ENCODE peak calls at places on chromosomes 12 and 14, in five cellular contexts. C is HCT116, O is GM23338, X is PC-3, W is OCI-LY7. U is an unnamed sample.

GRCh38 chr14:22572562-22573058 is 16.4 kb downstream of the DAD1 start:
- DNase-seq in X (peak; percentile 25), O (no peak), W (no peak), C (no peak), U (no peak)

GRCh38 chr12:14716848-14717444 is 20.5 kb upstream of the GUCY2C start:
- DNase-seq in C (peak; percentile 13), O (peak; percentile 86), X (peak; percentile 56), W (peak; percentile 73), U (peak; percentile 36)

GRCh38 chr14:89625208-89625987 is 208.4 kb upstream of the FOXN3 start:
- DNase-seq in W (no peak), C (no peak), X (no peak), O (no peak), U (no peak)

GRCh38 chr14:51210594-51210993 is 29.5 kb upstream of the TMX1 start:
- DNase-seq in X (no peak), W (no peak), C (no peak), O (no peak), U (no peak)

GRCh38 chr14:35121026-35121886 is 534 bp downstream of the PPP2R3C start:
- DNase-seq in O (no peak), C (no peak), X (no peak), W (no peak), U (no peak)

GRCh38 chr14:100193417-100194357 is 34.2 kb upstream of the DEGS2 start:
- DNase-seq in O (no peak), X (no peak), C (no peak), W (peak; percentile 24), U (no peak)

GRCh38 chr12:63985456-63985855 is 141.0 kb downstream of the SRGAP1 start:
- DNase-seq in X (no peak), W (no peak), O (no peak), C (no peak), U (no peak)

GRCh38 chr12:83958997-83959396 is 953.6 kb downstream of the SLC6A15 start:
- DNase-seq in O (no peak), W (no peak), C (no peak), X (peak; percentile 75), U (no peak)

GRCh38 chr12:69966839-69967238 is 141.8 kb downstream of the MYRFL start:
- DNase-seq in C (peak; percentile 18), X (peak; percentile 92), O (no peak), W (no peak), U (no peak)

GRCh38 chr12:96048392-96048969 is 13.1 kb upstream of the LTA4H start:
- DNase-seq in O (no peak), X (peak; percentile 91), C (no peak), W (no peak), U (no peak)

GRCh38 chr14:61388173-61388975 is 67.0 kb downstream of the PRKCH start:
- DNase-seq in W (no peak), O (no peak), C (peak; percentile 26), X (peak; percentile 90), U (no peak)

GRCh38 chr14:63475761-63476160 is 67.4 kb downstream of the PPP2R5E start:
- DNase-seq in X (no peak), C (no peak), O (no peak), W (no peak), U (no peak)

GRCh38 chr14:66709292-66709691 is 201.3 kb downstream of the GPHN start:
- DNase-seq in X (peak; percentile 3), O (no peak), W (no peak), C (peak; percentile 21), U (no peak)

GRCh38 chr12:94092516-94093241 is 55.7 kb upstream of the PLXNC1 start:
- DNase-seq in W (no peak), C (no peak), X (peak; percentile 92), O (no peak), U (no peak)

GRCh38 chr12:104458645-104459555 is 2.2 kb downstream of the CHST11 start:
- DNase-seq in C (no peak), X (no peak), W (no peak), O (peak; percentile 46), U (peak; percentile 81)

GRCh38 chr14:55416866-55417265 is 5.2 kb upstream of the ATG14 start:
- DNase-seq in O (peak; percentile 80), C (peak; percentile 53), X (peak; percentile 82), W (peak; percentile 24), U (peak; percentile 48)

GRCh38 chr14:82398313-82398712 is 864.7 kb upstream of the SEL1L start:
- DNase-seq in X (no peak), W (no peak), C (no peak), O (no peak), U (no peak)

GRCh38 chr12:62190921-62191746 is 69.1 kb upstream of the USP15 start:
- DNase-seq in C (no peak), X (no peak), O (peak; percentile 66), W (no peak), U (no peak)

GRCh38 chr12:50251619-50252300 is 31.6 kb downstream of the LIMA1 start:
- DNase-seq in O (no peak), W (no peak), C (no peak), X (peak; percentile 86), U (no peak)

GRCh38 chr12:5592313-5592712 is 160.4 kb downstream of the NTF3 start:
- DNase-seq in C (no peak), X (no peak), O (no peak), W (no peak), U (no peak)

GRCh38 chr14:30876692-30877091 is 2.3 kb downstream of the COCH start:
- DNase-seq in X (no peak), W (no peak), C (no peak), O (no peak), U (no peak)

GRCh38 chr12:5556946-5557673 is 125.2 kb downstream of the NTF3 start:
- DNase-seq in O (no peak), X (no peak), C (no peak), W (no peak), U (no peak)

GRCh38 chr12:100058482-100059029 is 73.8 kb upstream of the ANKS1B start:
- DNase-seq in X (peak; percentile 68), O (no peak), C (no peak), W (no peak), U (no peak)

GRCh38 chr12:52530366-52530765 is 10.2 kb upstream of the KRT5 start:
- DNase-seq in X (no peak), W (no peak), C (no peak), O (no peak), U (no peak)

GRCh38 chr14:62133776-62134175 is 371.6 kb downstream of the SNAPC1 start:
- DNase-seq in X (no peak), C (no peak), W (no peak), O (no peak), U (no peak)

GRCh38 chr12:100268835-100269564 is 2.0 kb downstream of the SCYL2 start:
- DNase-seq in W (no peak), X (peak; percentile 8), O (peak; percentile 24), C (no peak), U (no peak)

GRCh38 chr14:104735830-104736642 is 12.0 kb downstream of the ADSS1 start:
- DNase-seq in X (no peak), O (no peak), W (no peak), C (no peak), U (no peak)

GRCh38 chr14:95265106-95266094 is 54.3 kb downstream of the CLMN start:
- DNase-seq in W (peak; percentile 90), C (peak; percentile 98), O (no peak), X (peak; percentile 98), U (peak; percentile 66)

GRCh38 chr12:113092478-113093408 is 36.2 kb downstream of the DTX1 start:
- DNase-seq in X (peak; percentile 19), W (peak; percentile 68), C (no peak), O (peak; percentile 95), U (no peak)

GRCh38 chr12:109678732-109679131 is 34.9 kb upstream of the FAM222A start:
- DNase-seq in O (no peak), C (no peak), X (no peak), W (no peak), U (no peak)

GRCh38 chr14:67987596-67987995 is 168.0 kb downstream of the RAD51B start:
- DNase-seq in C (no peak), O (no peak), X (no peak), W (no peak), U (no peak)
- H3K4me3 ChIP-seq in C (no peak overlapping the region), O (no peak overlapping the region), X (no peak overlapping the region), W (no peak overlapping the region), U (no peak overlapping the region)

GRCh38 chr14:71321556-71322315 is 414.5 kb downstream of the PCNX1 start:
- DNase-seq in X (peak; percentile 94), C (peak; percentile 65), W (peak; percentile 24), O (peak; percentile 89), U (no peak)

GRCh38 chr14:71322660-71323250 is 415.5 kb downstream of the PCNX1 start:
- DNase-seq in X (peak; percentile 61), O (no peak), C (no peak), W (peak; percentile 72), U (peak; percentile 30)

GRCh38 chr14:71320107-71320733 is 413.0 kb downstream of the PCNX1 start:
- DNase-seq in W (peak; percentile 99), X (peak; percentile 99), O (peak; percentile 99), C (peak; percentile 95), U (peak; percentile 97)

GRCh38 chr14:71319646-71320045 is 412.4 kb downstream of the PCNX1 start:
- DNase-seq in W (peak; percentile 51), X (peak; percentile 36), C (no peak), O (peak; percentile 26), U (peak; percentile 16)

DNA sequence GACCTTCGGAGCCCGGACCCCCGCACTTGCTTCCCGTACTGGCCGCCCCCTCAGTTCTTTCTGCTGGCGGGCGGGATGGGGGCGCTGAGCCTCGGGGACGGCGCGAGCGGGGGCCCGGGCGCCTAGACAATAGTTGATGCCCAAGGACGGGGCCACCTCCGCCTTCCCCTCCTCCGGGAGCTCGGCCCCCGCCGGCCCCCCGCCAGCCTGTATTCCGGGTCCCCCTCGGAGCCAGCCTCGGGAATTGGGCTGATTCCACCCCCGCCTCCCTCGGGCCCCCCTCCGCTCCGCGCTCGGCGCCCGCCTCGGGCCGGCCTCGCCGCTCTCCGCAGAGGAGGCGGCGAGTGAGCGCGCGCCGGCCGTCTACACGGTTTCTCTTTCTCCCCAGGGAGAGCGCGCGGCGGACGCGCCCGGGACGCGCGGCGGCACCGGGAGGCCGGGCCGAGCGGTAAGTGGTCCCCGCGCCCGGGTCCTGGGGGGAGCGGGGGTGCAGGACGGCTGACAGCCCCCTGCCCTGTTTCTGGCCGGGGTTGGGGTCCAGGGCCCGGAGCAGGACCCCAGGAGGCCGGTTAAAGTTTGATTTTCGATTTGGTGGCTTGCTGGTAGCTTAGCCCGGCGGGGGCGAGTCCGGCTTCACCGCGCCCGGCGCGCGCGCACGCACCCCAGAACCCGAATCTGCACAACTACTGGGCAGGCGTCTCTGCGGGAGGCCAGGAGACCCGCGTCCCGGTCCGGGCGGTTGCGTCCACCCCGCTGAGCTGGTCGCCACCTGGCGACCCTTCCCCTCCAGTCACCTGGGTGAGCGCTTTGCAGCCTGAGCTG is 413.7 kb downstream of the PCNX1 start:
- DNase-seq in W (peak; percentile 73), O (peak; percentile 59), X (peak; percentile 54), C (no peak), U (peak; percentile 52)
- TF ChIP-seq CTCF in W (peak; percentile 5), O (peak; percentile 11), X (no peak), C (no peak), U (no peak)

DNA sequence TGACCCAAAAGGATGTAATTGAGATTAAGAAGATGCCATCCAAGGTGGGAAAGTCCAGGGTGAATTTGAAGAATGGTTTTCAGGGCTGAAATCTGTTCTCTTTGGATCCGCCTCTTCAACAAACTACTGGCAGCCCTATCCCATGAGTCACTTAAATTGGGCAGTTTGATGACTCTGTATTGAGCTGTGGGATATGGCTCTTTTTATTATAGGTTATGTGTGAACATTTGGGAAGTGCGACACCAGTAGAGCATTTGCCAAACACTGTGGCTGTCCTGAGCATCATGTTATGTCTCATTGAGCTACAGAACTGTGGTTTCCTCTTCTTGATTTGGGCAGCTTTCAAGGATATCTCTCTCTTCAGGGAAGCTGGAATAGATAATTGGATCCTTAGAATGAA is 22.3 kb downstream of the IFT43 start:
- DNase-seq in X (peak; percentile 47), C (no peak), W (no peak), O (no peak), U (no peak)
- TF ChIP-seq EZH2phosphoT487 in X (no peak), C (no peak), W (no peak), O (no peak), U (no peak)

GRCh38 chr12:53989227-53990113 is 4.5 kb downstream of the HOXC10 start:
- DNase-seq in W (peak; percentile 83), O (peak; percentile 68), X (peak; percentile 77), C (no peak), U (peak; percentile 80)
- H3K4me3 ChIP-seq in W (peak overlapping the region; percentile 17), O (peak overlapping the region; percentile 12), X (peak overlapping the region; percentile 74), C (peak overlapping the region; percentile 30), U (peak overlapping the region; percentile 45)

U was measured in MM.1S.